ENCODE peak calls at places on chromosome 14, in eight cellular contexts. V is HepG2; D is activated T-cell treated with anti-CD3 and anti-CD28 coated beads, Interleukin-2, amount 50 U/mL, for 72 hours; E is stimulated activated CD4-positive, alpha-beta T cell treated with anti-CD3 and anti-CD28 coated beads, Interleukin-12 subunit alpha, Interleukin-12 subunit beta, amount 100 ng/mL, for 4 hours; C is colonic mucosa; I is Calu3; P is ureter; J is natural killer cell. O is an unnamed sample.
A peak's percentile ranks its signal among the peaks of the same experiment; 100 is the strongest.

GRCh38 chr14:102121567-102121966 is 18.1 kb upstream of the WDR20 start:
- DNase-seq in V (no peak), D (no peak), E (no peak), C (no peak), I (no peak), P (no peak), J (no peak), O (no peak)

GRCh38 chr14:78245238-78245637 is 75.1 kb downstream of the NRXN3 start:
- DNase-seq in V (no peak), D (no peak), E (no peak), C (peak; percentile 76), I (no peak), P (no peak), J (no peak), O (no peak)

GRCh38 chr14:40123816-40124215 is 691.6 kb upstream of the FBXO33 start:
- DNase-seq in V (no peak), D (no peak), E (no peak), C (no peak), I (no peak), P (no peak), J (no peak), O (no peak)

GRCh38 chr14:70921669-70922068 is 14.4 kb downstream of the PCNX1 start:
- DNase-seq in V (no peak), D (no peak), E (no peak), C (no peak), I (no peak), P (no peak), J (no peak), O (no peak)

GRCh38 chr14:63249112-63249511 is 44.9 kb downstream of the RHOJ start:
- DNase-seq in V (no peak), D (no peak), E (no peak), C (no peak), I (no peak), P (no peak), J (no peak), O (no peak)

GRCh38 chr14:32507029-32507984 is 178.2 kb downstream of the AKAP6 start:
- DNase-seq in V (no peak), D (no peak), E (no peak), C (no peak), I (peak; percentile 1), P (no peak), J (no peak), O (no peak)

GRCh38 chr14:74308695-74309094 is 6.0 kb upstream of the ABCD4 start:
- DNase-seq in V (no peak), D (no peak), E (no peak), C (no peak), I (no peak), P (no peak), J (no peak), O (no peak)

GRCh38 chr14:89921896-89922548 is 32.5 kb downstream of the EFCAB11 start:
- DNase-seq in V (no peak), D (no peak), E (no peak), C (no peak), I (no peak), P (no peak), J (no peak), O (no peak)

GRCh38 chr14:92932448-92933395 is 9.8 kb downstream of the CHGA start:
- DNase-seq in V (no peak), D (no peak), E (no peak), C (no peak), I (no peak), P (no peak), J (no peak), O (no peak)

GRCh38 chr14:54186821-54187365 is 209.9 kb upstream of the CDKN3 start:
- DNase-seq in V (no peak), D (no peak), E (no peak), C (no peak), I (no peak), P (no peak), J (no peak), O (no peak)